ENCODE peak calls at places on chromosomes 13 and 19, in seven cellular contexts. A, X, V, J, P, W and S are unnamed samples.
A peak's percentile ranks its signal among the peaks of the same experiment; 100 is the strongest.

GRCh38 chr13:23561261-23561660 is 9.0 kb upstream of the TNFRSF19 start:
- DNase-seq in A (no peak), P (peak; percentile 37), J (no peak), X (no peak), W (no peak), V (no peak), S (no peak)

GRCh38 chr19:28296506-28296905 is 916.4 kb downstream of the UQCRFS1 start:
- DNase-seq in A (no peak), J (no peak), P (no peak), W (no peak), X (no peak), V (no peak), S (no peak)

GRCh38 chr19:30245401-30246039 is 126.7 kb upstream of the ZNF536 start:
- DNase-seq in X (no peak), A (no peak), J (no peak), P (no peak), V (no peak), W (no peak), S (no peak)

GRCh38 chr13:84446972-84447700 is 564.9 kb upstream of the SLITRK1 start:
- DNase-seq in A (no peak), P (peak; percentile 3), X (no peak), W (no peak), V (no peak), J (no peak), S (no peak)

GRCh38 chr13:94329277-94329676 is 150.2 kb downstream of the DCT start:
- DNase-seq in X (no peak), W (no peak), A (no peak), P (no peak), V (no peak), J (no peak), S (no peak)

GRCh38 chr13:79799049-79799448 is 318.1 kb downstream of the NDFIP2 start:
- DNase-seq in V (no peak), A (no peak), J (no peak), X (no peak), P (peak; percentile 18), W (no peak), S (no peak)

GRCh38 chr19:18772620-18773587 is 18.2 kb downstream of the COMP start:
- DNase-seq in W (no peak), A (no peak), X (no peak), V (no peak), J (no peak), P (no peak), S (no peak)

GRCh38 chr19:5006821-5007220 is 37.9 kb downstream of the KDM4B start:
- DNase-seq in P (no peak), W (no peak), J (no peak), X (no peak), A (no peak), V (no peak), S (no peak)

GRCh38 chr19:16896098-16896912 is 7.5 kb downstream of the F2RL3 start:
- DNase-seq in W (no peak), V (no peak), A (peak; percentile 69), P (peak; percentile 57), X (peak; percentile 10), J (no peak), S (no peak)

GRCh38 chr19:55341191-55342043 is 1.7 kb downstream of the KMT5C start:
- DNase-seq in V (no peak), A (peak; percentile 90), X (peak; percentile 80), P (peak; percentile 78), J (peak; percentile 93), W (peak; percentile 72), S (peak; percentile 49)

GRCh38 chr19:38020331-38020730 is 113.3 kb downstream of the SIPA1L3 start:
- DNase-seq in J (no peak), A (no peak), X (no peak), V (no peak), P (no peak), W (no peak), S (no peak)

GRCh38 chr19:3275068-3275582 is 50.7 kb downstream of the CELF5 start:
- DNase-seq in P (peak; percentile 13), X (peak; percentile 69), J (peak; percentile 76), V (no peak), A (peak; percentile 88), W (no peak), S (no peak)

GRCh38 chr19:57615346-57615745 is 1.3 kb downstream of the ZNF134 start:
- DNase-seq in A (no peak), W (no peak), V (no peak), X (no peak), J (no peak), P (no peak), S (no peak)

GRCh38 chr19:57611113-57611512 is 2.9 kb upstream of the ZNF134 start:
- DNase-seq in W (no peak), X (no peak), A (no peak), J (no peak), P (peak; percentile 74), V (no peak), S (no peak)

GRCh38 chr19:57613941-57614743 is at the start of gene ZNF134:
- DNase-seq in X (peak; percentile 95), W (peak; percentile 92), P (peak; percentile 95), V (peak; percentile 81), J (peak; percentile 95), A (peak; percentile 94), S (peak; percentile 69)
- TF ChIP-seq CTCF in X (no peak), W (peak; percentile 17), P (peak; percentile 35), V (no peak), J (no peak), A (no peak), S (no peak)

DNA sequence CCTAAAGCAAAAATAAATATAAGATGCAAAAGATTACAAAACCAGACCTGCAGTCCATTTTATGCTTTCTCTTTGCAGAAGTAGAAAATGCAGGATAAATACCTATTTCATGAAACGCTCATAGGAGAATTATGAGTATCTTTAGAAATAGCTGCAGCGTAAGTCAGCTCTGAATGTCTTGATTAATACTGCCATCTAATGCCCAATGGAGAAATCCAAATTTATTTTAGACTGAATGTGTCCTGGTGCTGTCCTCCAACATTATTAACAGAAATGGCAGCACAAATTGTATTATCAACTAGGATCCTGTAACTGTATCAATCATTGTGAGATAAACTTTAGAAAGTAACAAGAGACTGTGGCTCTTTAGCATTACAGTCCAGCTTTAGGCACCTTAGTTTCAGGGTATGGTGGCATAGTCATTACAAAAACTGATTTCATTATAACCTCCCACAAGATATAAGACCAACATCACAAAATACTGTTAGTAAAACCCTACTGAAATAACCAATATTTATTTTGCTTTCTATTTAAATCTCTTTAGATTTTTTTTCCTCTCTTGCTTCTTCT is 162.1 kb upstream of the MIR17HG start:
- DNase-seq in X (no peak), V (no peak), J (no peak), A (no peak), W (no peak), P (peak; percentile 15), S (no peak)
- TF ChIP-seq CTCF in X (no peak), V (no peak), J (peak; percentile 46), A (peak; percentile 52), W (no peak), P (peak; percentile 30), S (no peak)

DNA sequence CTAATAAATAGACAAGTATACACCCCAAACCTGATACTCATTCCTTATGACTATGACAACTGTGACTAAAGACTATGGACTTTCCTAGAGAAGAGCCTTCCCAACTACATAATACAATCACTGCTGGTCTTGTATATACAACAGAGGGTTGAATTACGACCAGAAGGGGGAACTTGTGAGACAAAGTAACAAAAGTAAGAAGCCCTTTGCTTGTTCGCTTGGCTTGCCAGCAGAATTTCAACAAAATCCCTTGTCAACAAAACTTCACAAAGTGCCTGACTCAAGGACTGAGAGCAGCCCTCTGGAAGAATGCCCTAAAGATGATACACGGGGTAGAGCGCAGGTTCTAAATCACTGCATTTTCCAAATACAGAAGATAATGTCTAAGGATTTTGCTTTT is 99.4 kb downstream of the WASF3 start:
- DNase-seq in X (no peak), P (peak; percentile 31), A (no peak), V (no peak), J (no peak), W (no peak), S (no peak)
- TF ChIP-seq CTCF in X (no peak), P (peak; percentile 36), A (peak; percentile 57), V (no peak), J (no peak), W (no peak), S (no peak)

DNA sequence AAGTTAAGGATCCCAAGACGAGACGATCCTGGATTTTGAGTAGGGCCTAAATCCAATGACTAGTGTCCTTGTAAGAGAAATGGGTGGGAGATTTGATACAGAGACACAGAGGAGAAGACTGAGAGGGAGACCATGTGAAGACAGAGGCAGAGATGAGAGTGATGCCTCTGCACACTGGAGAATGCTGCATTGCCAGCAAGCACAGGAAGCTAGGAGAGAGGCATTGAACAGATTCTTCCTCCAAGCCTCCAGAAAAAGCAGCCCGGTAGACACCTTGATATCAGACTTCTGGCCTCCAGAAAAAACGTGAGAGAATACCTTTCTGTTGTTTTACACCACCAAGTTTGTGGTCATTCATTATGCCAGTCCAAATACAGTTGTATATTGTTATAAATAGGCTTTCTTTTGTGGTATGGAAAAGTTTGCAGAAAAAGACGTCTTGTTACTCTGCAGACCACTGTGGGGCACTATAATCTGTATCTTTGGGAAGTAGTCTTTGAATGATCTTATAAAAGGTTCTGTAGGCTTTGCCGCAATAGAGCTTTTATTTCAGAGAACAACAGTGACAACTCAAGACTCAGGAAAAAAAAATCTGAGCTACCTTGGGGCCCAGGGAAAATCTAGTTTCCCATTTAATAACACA is 17.9 kb upstream of the RFC3 start:
- DNase-seq in P (peak; percentile 25), A (no peak), J (no peak), V (no peak), X (no peak), W (no peak), S (no peak)
- TF ChIP-seq CTCF in P (peak; percentile 62), A (peak; percentile 56), J (no peak), V (no peak), X (peak; percentile 39), W (peak; percentile 49), S (no peak)

GRCh38 chr19:45217957-45218334 is 27.3 kb downstream of the EXOC3L2 start:
- DNase-seq in W (no peak), X (no peak), A (no peak), J (no peak), P (no peak), V (no peak), S (no peak)
- TF ChIP-seq CTCF in W (no peak), X (no peak), A (no peak), J (no peak), P (no peak), V (no peak), S (no peak)

DNA sequence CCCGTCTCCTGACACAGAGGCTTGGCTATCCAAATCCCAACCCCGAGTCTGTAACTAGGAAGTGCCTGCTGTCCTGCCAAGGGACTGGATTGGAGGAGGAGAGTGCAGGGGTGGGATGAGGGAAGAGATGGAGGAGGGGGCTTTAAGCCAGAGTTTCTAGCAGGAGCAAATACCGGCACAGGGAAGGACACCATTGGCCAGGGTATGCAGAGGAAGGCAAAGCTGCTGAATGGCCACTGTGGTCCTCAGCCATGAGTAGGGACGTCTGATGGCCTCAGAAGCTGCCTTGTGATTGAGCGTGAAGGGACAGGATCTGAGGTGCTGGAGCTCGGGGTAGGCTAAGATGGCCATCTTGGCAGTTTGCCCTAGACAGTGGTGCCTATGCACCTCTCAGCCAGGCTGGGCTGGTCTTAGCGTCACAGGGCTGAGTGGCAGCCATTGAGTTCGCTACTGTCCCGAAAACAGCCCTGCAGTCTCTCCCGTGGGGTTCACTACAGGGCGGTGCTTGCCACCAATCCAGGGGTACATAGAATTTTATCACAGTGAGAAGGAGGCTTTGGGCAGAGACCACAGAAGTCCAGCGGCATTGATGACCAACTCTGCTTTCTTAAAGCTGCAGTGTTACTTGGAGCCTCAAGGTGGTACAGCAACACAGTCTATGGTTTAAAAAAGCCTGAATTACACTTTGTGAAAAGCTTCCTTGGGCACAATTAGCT is 61.8 kb downstream of the AKAP11 start:
- DNase-seq in J (peak; percentile 3), X (no peak), A (peak; percentile 41), V (no peak), P (peak; percentile 49), W (no peak), S (no peak)
- TF ChIP-seq CTCF in J (peak; percentile 21), X (peak; percentile 64), A (peak; percentile 74), V (no peak), P (peak; percentile 68), W (peak; percentile 41), S (no peak)